ENCODE peak calls at places on chromosomes 16 and 17, in five cellular contexts. P, G, R, C and F are unnamed samples.

GRCh38 chr17:10019941-10020403 is 114.9 kb upstream of the RCVRN start:
- DNase-seq in P (no peak), G (no peak), R (no peak), C (no peak), F (no peak)

GRCh38 chr16:86529160-86529559 is 18.8 kb downstream of the FOXF1 start:
- DNase-seq in P (no peak), G (no peak), R (no peak), C (no peak), F (no peak)

GRCh38 chr16:15617901-15618300 is 25.1 kb downstream of the MARF1 start:
- DNase-seq in P (no peak), G (no peak), R (no peak), C (no peak), F (no peak)

GRCh38 chr17:183021-183420 is 1.6 kb upstream of the DOC2B start:
- DNase-seq in P (no peak), G (no peak), R (no peak), C (no peak), F (no peak)

GRCh38 chr17:41340934-41341861 is 9.4 kb downstream of the KRT33A start:
- DNase-seq in P (peak), G (no peak), R (no peak), C (no peak), F (no peak)

GRCh38 chr16:66511615-66512500 is 38.1 kb downstream of the TK2 start:
- DNase-seq in P (no peak), G (peak), R (peak), C (no peak), F (no peak)

GRCh38 chr17:41865596-41865893 is 322 bp upstream of the KLHL11 start:
- DNase-seq in P (no peak), G (no peak), R (no peak), C (no peak), F (no peak)

GRCh38 chr16:81489547-81490267 is 45.1 kb downstream of the CMIP start:
- DNase-seq in P (no peak), G (no peak), R (no peak), C (no peak), F (no peak)

GRCh38 chr17:69326302-69327059 is 452 bp downstream of the ABCA5 start:
- DNase-seq in P (no peak), G (peak), R (peak), C (peak), F (no peak)

GRCh38 chr17:49132699-49133364 is at the start of gene B4GALNT2:
- DNase-seq in P (peak), G (no peak), R (no peak), C (no peak), F (no peak)

GRCh38 chr17:7043544-7044268 is at the start of gene SLC16A11:
- DNase-seq in P (no peak), G (no peak), R (no peak), C (no peak), F (no peak)

GRCh38 chr17:76523084-76524037 is 14.1 kb downstream of the CYGB start:
- DNase-seq in P (peak), G (no peak), R (peak), C (peak), F (no peak)

GRCh38 chr16:22320572-22321339 is 23.5 kb downstream of the POLR3E start:
- DNase-seq in P (no peak), G (no peak), R (no peak), C (no peak), F (no peak)

GRCh38 chr17:8225813-8226535 is 15.6 kb upstream of the AURKB start:
- DNase-seq in P (peak), G (no peak), R (peak), C (peak), F (no peak)